ENCODE peak calls at places on chromosome 1, in nine cellular contexts. One of them, this sample, is unnamed.

GRCh38 chr1:53255031-53255430 is 16.7 kb upstream of the MAGOH start:
- DNase-seq in naive thymus-derived CD8-positive, alpha-beta T cell: no peak
- DNase-seq in caudate nucleus: no peak
- DNase-seq in effector memory CD8-positive, alpha-beta T cell: no peak
- DNase-seq in lower lobe of right lung: no peak
- DNase-seq in neuronal stem cell: no peak
- DNase-seq in Daoy: no peak
- DNase-seq in fibroblast of mammary gland: no peak
- DNase-seq in iris pigment epithelial cell: peak; percentile 16
- DNase-seq in this sample: no peak

GRCh38 chr1:2985694-2986548 is 35.3 kb upstream of the ACTRT2 start:
- DNase-seq in naive thymus-derived CD8-positive, alpha-beta T cell: no peak
- DNase-seq in caudate nucleus: no peak
- DNase-seq in fibroblast of mammary gland: no peak
- DNase-seq in Daoy: no peak
- DNase-seq in iris pigment epithelial cell: no peak
- DNase-seq in effector memory CD8-positive, alpha-beta T cell: no peak
- DNase-seq in neuronal stem cell: no peak
- DNase-seq in lower lobe of right lung: no peak
- DNase-seq in this sample: no peak

GRCh38 chr1:203084588-203085527 is 954 bp downstream of the MYOG start:
- DNase-seq in fibroblast of mammary gland: no peak
- DNase-seq in effector memory CD8-positive, alpha-beta T cell: no peak
- DNase-seq in lower lobe of right lung: no peak
- DNase-seq in neuronal stem cell: no peak
- DNase-seq in iris pigment epithelial cell: no peak
- DNase-seq in caudate nucleus: no peak
- DNase-seq in Daoy: peak; percentile 41
- DNase-seq in naive thymus-derived CD8-positive, alpha-beta T cell: no peak
- DNase-seq in this sample: no peak

GRCh38 chr1:151510957-151511635 is at the start of gene CGN:
- DNase-seq in effector memory CD8-positive, alpha-beta T cell: peak; percentile 72
- DNase-seq in caudate nucleus: peak; percentile 89
- DNase-seq in iris pigment epithelial cell: peak; percentile 79
- DNase-seq in neuronal stem cell: peak; percentile 96
- DNase-seq in Daoy: peak; percentile 93
- DNase-seq in fibroblast of mammary gland: peak; percentile 32
- DNase-seq in lower lobe of right lung: peak; percentile 92
- DNase-seq in naive thymus-derived CD8-positive, alpha-beta T cell: peak; percentile 91
- DNase-seq in this sample: peak; percentile 72

GRCh38 chr1:115089443-115090340 is at the start of gene TSPAN2:
- DNase-seq in neuronal stem cell: peak; percentile 79
- DNase-seq in naive thymus-derived CD8-positive, alpha-beta T cell: peak; percentile 72
- DNase-seq in caudate nucleus: no peak
- DNase-seq in fibroblast of mammary gland: peak; percentile 64
- DNase-seq in iris pigment epithelial cell: peak; percentile 23
- DNase-seq in effector memory CD8-positive, alpha-beta T cell: peak; percentile 45
- DNase-seq in lower lobe of right lung: peak; percentile 76
- DNase-seq in Daoy: peak; percentile 86
- DNase-seq in this sample: peak; percentile 34

GRCh38 chr1:39507230-39507928 is 15.9 kb downstream of the BMP8A start:
- DNase-seq in effector memory CD8-positive, alpha-beta T cell: no peak
- DNase-seq in Daoy: no peak
- DNase-seq in lower lobe of right lung: no peak
- DNase-seq in caudate nucleus: no peak
- DNase-seq in naive thymus-derived CD8-positive, alpha-beta T cell: no peak
- DNase-seq in fibroblast of mammary gland: no peak
- DNase-seq in iris pigment epithelial cell: no peak
- DNase-seq in neuronal stem cell: no peak
- DNase-seq in this sample: no peak

GRCh38 chr1:26705788-26706237 is 10.0 kb downstream of the ARID1A start:
- DNase-seq in Daoy: peak; percentile 76
- DNase-seq in naive thymus-derived CD8-positive, alpha-beta T cell: no peak
- DNase-seq in caudate nucleus: no peak
- DNase-seq in neuronal stem cell: no peak
- DNase-seq in effector memory CD8-positive, alpha-beta T cell: no peak
- DNase-seq in lower lobe of right lung: no peak
- DNase-seq in fibroblast of mammary gland: peak; percentile 86
- DNase-seq in iris pigment epithelial cell: peak; percentile 77
- DNase-seq in this sample: peak; percentile 83

GRCh38 chr1:2597441-2598328 is 11.1 kb downstream of the PRXL2B start:
- DNase-seq in fibroblast of mammary gland: no peak
- DNase-seq in neuronal stem cell: no peak
- DNase-seq in naive thymus-derived CD8-positive, alpha-beta T cell: no peak
- DNase-seq in lower lobe of right lung: no peak
- DNase-seq in caudate nucleus: no peak
- DNase-seq in iris pigment epithelial cell: no peak
- DNase-seq in Daoy: no peak
- DNase-seq in effector memory CD8-positive, alpha-beta T cell: no peak
- DNase-seq in this sample: no peak

This sample was measured in renal cortical epithelial cell.